ENCODE peak calls at places on chromosome 4, in seven cellular contexts. One of them, this sample, is unnamed.

GRCh38 chr4:184170996-184171395 is 46.7 kb downstream of the ENPP6 start:
- DNase-seq in upper lobe of right lung: no peak
- DNase-seq in nephron progenitor cell: peak; percentile 47
- DNase-seq in heart right ventricle: no peak
- DNase-seq in choroid plexus epithelial cell: peak; percentile 62
- DNase-seq in pulmonary artery endothelial cell: no peak
- DNase-seq in CD8-positive, alpha-beta memory T cell: no peak
- DNase-seq in this sample: no peak

GRCh38 chr4:5722328-5722727 is 11.3 kb downstream of the EVC start:
- DNase-seq in CD8-positive, alpha-beta memory T cell: no peak
- DNase-seq in nephron progenitor cell: no peak
- DNase-seq in upper lobe of right lung: no peak
- DNase-seq in heart right ventricle: no peak
- DNase-seq in pulmonary artery endothelial cell: no peak
- DNase-seq in choroid plexus epithelial cell: no peak
- DNase-seq in this sample: no peak

GRCh38 chr4:23171971-23172370 is 479.2 kb downstream of the GBA3 start:
- DNase-seq in pulmonary artery endothelial cell: no peak
- DNase-seq in upper lobe of right lung: no peak
- DNase-seq in nephron progenitor cell: no peak
- DNase-seq in choroid plexus epithelial cell: no peak
- DNase-seq in CD8-positive, alpha-beta memory T cell: no peak
- DNase-seq in heart right ventricle: no peak
- DNase-seq in this sample: no peak

GRCh38 chr4:2047031-2047660 is 12.0 kb upstream of the NAT8L start:
- DNase-seq in nephron progenitor cell: no peak
- DNase-seq in CD8-positive, alpha-beta memory T cell: no peak
- DNase-seq in heart right ventricle: no peak
- DNase-seq in choroid plexus epithelial cell: no peak
- DNase-seq in pulmonary artery endothelial cell: no peak
- DNase-seq in upper lobe of right lung: peak; percentile 62
- DNase-seq in this sample: no peak

GRCh38 chr4:155620637-155621036 is 46.0 kb upstream of the GUCY1A1 start:
- DNase-seq in CD8-positive, alpha-beta memory T cell: no peak
- DNase-seq in pulmonary artery endothelial cell: no peak
- DNase-seq in upper lobe of right lung: no peak
- DNase-seq in heart right ventricle: no peak
- DNase-seq in choroid plexus epithelial cell: no peak
- DNase-seq in nephron progenitor cell: no peak
- DNase-seq in this sample: no peak

GRCh38 chr4:1055721-1056590 is 44.5 kb downstream of the FGFRL1 start:
- DNase-seq in choroid plexus epithelial cell: peak; percentile 57
- DNase-seq in CD8-positive, alpha-beta memory T cell: peak; percentile 93
- DNase-seq in heart right ventricle: no peak
- DNase-seq in nephron progenitor cell: no peak
- DNase-seq in pulmonary artery endothelial cell: no peak
- DNase-seq in upper lobe of right lung: peak; percentile 69
- DNase-seq in this sample: peak; percentile 85

GRCh38 chr4:79743014-79743413 is 330.0 kb downstream of the ANTXR2 start:
- DNase-seq in nephron progenitor cell: no peak
- DNase-seq in choroid plexus epithelial cell: no peak
- DNase-seq in CD8-positive, alpha-beta memory T cell: no peak
- DNase-seq in heart right ventricle: no peak
- DNase-seq in upper lobe of right lung: no peak
- DNase-seq in pulmonary artery endothelial cell: no peak
- DNase-seq in this sample: no peak

GRCh38 chr4:104099141-104099540 is 379.4 kb upstream of the TACR3 start:
- DNase-seq in pulmonary artery endothelial cell: no peak
- DNase-seq in nephron progenitor cell: no peak
- DNase-seq in heart right ventricle: no peak
- DNase-seq in upper lobe of right lung: no peak
- DNase-seq in choroid plexus epithelial cell: no peak
- DNase-seq in CD8-positive, alpha-beta memory T cell: no peak
- DNase-seq in this sample: no peak

GRCh38 chr4:138979742-138980141 is 35.8 kb upstream of the NOCT start:
- DNase-seq in nephron progenitor cell: no peak
- DNase-seq in heart right ventricle: no peak
- DNase-seq in upper lobe of right lung: no peak
- DNase-seq in choroid plexus epithelial cell: no peak
- DNase-seq in CD8-positive, alpha-beta memory T cell: no peak
- DNase-seq in pulmonary artery endothelial cell: no peak
- DNase-seq in this sample: no peak

GRCh38 chr4:74092957-74093356 is 6.0 kb downstream of the CXCL2 start:
- DNase-seq in pulmonary artery endothelial cell: no peak
- DNase-seq in heart right ventricle: no peak
- DNase-seq in nephron progenitor cell: no peak
- DNase-seq in CD8-positive, alpha-beta memory T cell: no peak
- DNase-seq in choroid plexus epithelial cell: peak; percentile 36
- DNase-seq in upper lobe of right lung: no peak
- DNase-seq in this sample: no peak

GRCh38 chr4:25310066-25310824 is 2.3 kb upstream of the ZCCHC4 start:
- DNase-seq in upper lobe of right lung: no peak
- DNase-seq in CD8-positive, alpha-beta memory T cell: no peak
- DNase-seq in nephron progenitor cell: no peak
- DNase-seq in heart right ventricle: no peak
- DNase-seq in pulmonary artery endothelial cell: no peak
- DNase-seq in choroid plexus epithelial cell: no peak
- DNase-seq in this sample: no peak

GRCh38 chr4:87356832-87357526 is 34.0 kb downstream of the HSD17B11 start:
- DNase-seq in nephron progenitor cell: no peak
- DNase-seq in choroid plexus epithelial cell: no peak
- DNase-seq in upper lobe of right lung: no peak
- DNase-seq in pulmonary artery endothelial cell: no peak
- DNase-seq in CD8-positive, alpha-beta memory T cell: no peak
- DNase-seq in heart right ventricle: no peak
- DNase-seq in this sample: no peak

GRCh38 chr4:20445933-20446723 is 194.4 kb downstream of the SLIT2 start:
- DNase-seq in heart right ventricle: no peak
- DNase-seq in upper lobe of right lung: no peak
- DNase-seq in pulmonary artery endothelial cell: no peak
- DNase-seq in choroid plexus epithelial cell: no peak
- DNase-seq in CD8-positive, alpha-beta memory T cell: no peak
- DNase-seq in nephron progenitor cell: no peak
- DNase-seq in this sample: no peak

GRCh38 chr4:24659241-24659961 is 75.0 kb upstream of the DHX15 start:
- DNase-seq in choroid plexus epithelial cell: no peak
- DNase-seq in upper lobe of right lung: no peak
- DNase-seq in pulmonary artery endothelial cell: no peak
- DNase-seq in heart right ventricle: no peak
- DNase-seq in nephron progenitor cell: no peak
- DNase-seq in CD8-positive, alpha-beta memory T cell: no peak
- DNase-seq in this sample: no peak

GRCh38 chr4:27620886-27621285 is 760.2 kb downstream of the STIM2 start:
- DNase-seq in nephron progenitor cell: no peak
- DNase-seq in heart right ventricle: no peak
- DNase-seq in CD8-positive, alpha-beta memory T cell: no peak
- DNase-seq in choroid plexus epithelial cell: no peak
- DNase-seq in pulmonary artery endothelial cell: no peak
- DNase-seq in upper lobe of right lung: peak; percentile 63
- DNase-seq in this sample: no peak

GRCh38 chr4:85968945-85969830 is 390.7 kb downstream of the MAPK10 start:
- DNase-seq in choroid plexus epithelial cell: peak; percentile 80
- DNase-seq in CD8-positive, alpha-beta memory T cell: no peak
- DNase-seq in upper lobe of right lung: no peak
- DNase-seq in heart right ventricle: no peak
- DNase-seq in pulmonary artery endothelial cell: no peak
- DNase-seq in nephron progenitor cell: peak; percentile 10
- DNase-seq in this sample: no peak

GRCh38 chr4:107666134-107666533 is 53.9 kb downstream of the PAPSS1 start:
- DNase-seq in upper lobe of right lung: no peak
- DNase-seq in heart right ventricle: no peak
- DNase-seq in pulmonary artery endothelial cell: no peak
- DNase-seq in CD8-positive, alpha-beta memory T cell: no peak
- DNase-seq in choroid plexus epithelial cell: peak; percentile 70
- DNase-seq in nephron progenitor cell: no peak
- DNase-seq in this sample: no peak

GRCh38 chr4:5045099-5045498 is 6.2 kb upstream of the STK32B start:
- DNase-seq in pulmonary artery endothelial cell: peak; percentile 36
- DNase-seq in heart right ventricle: no peak
- DNase-seq in upper lobe of right lung: no peak
- DNase-seq in CD8-positive, alpha-beta memory T cell: no peak
- DNase-seq in nephron progenitor cell: no peak
- DNase-seq in choroid plexus epithelial cell: peak; percentile 75
- DNase-seq in this sample: no peak

GRCh38 chr4:6478546-6479220 is 6.3 kb upstream of the PPP2R2C start:
- DNase-seq in nephron progenitor cell: no peak
- DNase-seq in CD8-positive, alpha-beta memory T cell: no peak
- DNase-seq in choroid plexus epithelial cell: no peak
- DNase-seq in upper lobe of right lung: peak; percentile 36
- DNase-seq in pulmonary artery endothelial cell: no peak
- DNase-seq in heart right ventricle: no peak
- DNase-seq in this sample: no peak

GRCh38 chr4:31171362-31171761 is 451.2 kb downstream of the PCDH7 start:
- DNase-seq in choroid plexus epithelial cell: no peak
- DNase-seq in heart right ventricle: no peak
- DNase-seq in nephron progenitor cell: no peak
- DNase-seq in pulmonary artery endothelial cell: no peak
- DNase-seq in CD8-positive, alpha-beta memory T cell: no peak
- DNase-seq in upper lobe of right lung: no peak
- DNase-seq in this sample: no peak

GRCh38 chr4:141047228-141047884 is 85.9 kb downstream of the RNF150 start:
- DNase-seq in CD8-positive, alpha-beta memory T cell: no peak
- DNase-seq in choroid plexus epithelial cell: peak; percentile 92
- DNase-seq in upper lobe of right lung: no peak
- DNase-seq in pulmonary artery endothelial cell: no peak
- DNase-seq in heart right ventricle: no peak
- DNase-seq in nephron progenitor cell: no peak
- DNase-seq in this sample: no peak

GRCh38 chr4:94525993-94526740 is 74.4 kb downstream of the PDLIM5 start:
- DNase-seq in upper lobe of right lung: no peak
- DNase-seq in heart right ventricle: no peak
- DNase-seq in CD8-positive, alpha-beta memory T cell: no peak
- DNase-seq in pulmonary artery endothelial cell: no peak
- DNase-seq in choroid plexus epithelial cell: peak; percentile 80
- DNase-seq in nephron progenitor cell: no peak
- DNase-seq in this sample: no peak

GRCh38 chr4:121791481-121791880 is 9.6 kb upstream of the EXOSC9 start:
- DNase-seq in nephron progenitor cell: no peak
- DNase-seq in heart right ventricle: no peak
- DNase-seq in CD8-positive, alpha-beta memory T cell: no peak
- DNase-seq in pulmonary artery endothelial cell: no peak
- DNase-seq in upper lobe of right lung: no peak
- DNase-seq in choroid plexus epithelial cell: peak; percentile 88
- DNase-seq in this sample: no peak

GRCh38 chr4:157095716-157096115 is 19.8 kb downstream of the GLRB start:
- DNase-seq in nephron progenitor cell: no peak
- DNase-seq in choroid plexus epithelial cell: no peak
- DNase-seq in heart right ventricle: no peak
- DNase-seq in pulmonary artery endothelial cell: no peak
- DNase-seq in CD8-positive, alpha-beta memory T cell: no peak
- DNase-seq in upper lobe of right lung: no peak
- DNase-seq in this sample: no peak